ENCODE peak calls at places on chromosome 15, in six cellular contexts. T, G, M, F, I and K are unnamed samples.

GRCh38 chr15:84765675-84766074 is 17.3 kb downstream of the ZNF592 start:
- DNase-seq in T (no peak), G (no peak), M (no peak), F (no peak), I (no peak), K (no peak)

GRCh38 chr15:37019479-37020433 is 80.6 kb downstream of the MEIS2 start:
- DNase-seq in T (no peak), G (no peak), M (no peak), F (no peak), I (no peak), K (peak; percentile 76)

GRCh38 chr15:26891448-26891881 is 24.6 kb downstream of the GABRA5 start:
- DNase-seq in T (peak; percentile 70), G (no peak), M (no peak), F (peak; percentile 53), I (peak; percentile 93), K (peak; percentile 51)

GRCh38 chr15:99181544-99181943 is 67.8 kb downstream of the TTC23 start:
- DNase-seq in T (no peak), G (no peak), M (peak; percentile 45), F (peak; percentile 6), I (peak; percentile 40), K (no peak)

GRCh38 chr15:82043130-82043673 is 2.6 kb downstream of the MEX3B start:
- DNase-seq in T (no peak), G (no peak), M (peak; percentile 15), F (no peak), I (peak; percentile 74), K (no peak)

GRCh38 chr15:101050647-101051290 is 131.6 kb downstream of the LRRK1 start:
- DNase-seq in T (no peak), G (no peak), M (no peak), F (no peak), I (no peak), K (peak; percentile 22)

GRCh38 chr15:27514526-27514925 is 543.5 kb downstream of the GABRG3 start:
- DNase-seq in T (no peak), G (no peak), M (no peak), F (no peak), I (no peak), K (no peak)

GRCh38 chr15:69305204-69305931 is 6.7 kb downstream of the PAQR5 start:
- DNase-seq in T (peak; percentile 99), G (peak; percentile 36), M (no peak), F (peak; percentile 98), I (peak; percentile 20), K (no peak)

GRCh38 chr15:63292771-63293170 is 15.4 kb downstream of the APH1B start:
- DNase-seq in T (no peak), G (peak; percentile 61), M (no peak), F (peak; percentile 45), I (no peak), K (peak; percentile 41)

GRCh38 chr15:39833515-39833981 is 50.9 kb upstream of the FSIP1 start:
- DNase-seq in T (no peak), G (peak; percentile 57), M (no peak), F (peak; percentile 54), I (no peak), K (no peak)

GRCh38 chr15:100842756-100843730 is 36.6 kb upstream of the ALDH1A3 start:
- DNase-seq in T (no peak), G (peak; percentile 56), M (no peak), F (peak; percentile 23), I (no peak), K (no peak)

DNA sequence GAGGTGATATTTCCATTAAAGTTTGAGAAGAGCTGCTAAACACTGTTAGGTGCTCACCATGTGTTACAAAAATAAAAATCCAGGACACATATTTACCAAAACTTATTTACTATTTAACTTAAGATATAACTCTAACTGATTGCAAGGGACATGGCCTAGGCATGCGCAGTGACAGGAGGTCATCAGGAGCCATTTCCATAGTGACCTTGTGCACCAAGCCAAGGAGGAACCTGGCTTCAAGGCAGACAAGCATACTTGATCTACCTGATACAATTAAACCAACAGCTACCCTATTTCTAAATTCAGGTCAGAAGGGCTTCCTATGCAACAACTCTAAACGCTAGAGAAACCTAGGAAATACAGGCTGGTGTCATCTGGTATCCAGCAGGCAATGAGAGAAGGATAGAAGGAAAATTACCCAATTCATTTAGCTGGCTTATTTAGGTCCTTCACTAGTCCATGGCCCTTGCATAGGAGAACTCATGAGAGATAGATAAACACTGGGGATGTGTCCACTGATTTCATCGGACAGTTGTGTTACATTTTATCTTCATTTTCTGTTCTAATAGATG is 134.4 kb downstream of the FOXB1 start:
- DNase-seq in T (no peak), G (no peak), M (no peak), F (no peak), I (no peak), K (no peak)
- TF ChIP-seq CTCF in T (no peak), G (no peak), M (no peak), F (no peak), I (no peak), K (no peak)

GRCh38 chr15:55288006-55288717 is 1.5 kb downstream of the RAB27A start:
- DNase-seq in T (no peak), G (no peak), M (no peak), F (no peak), I (no peak), K (no peak)
- H3K4me3 ChIP-seq in T (no peak overlapping the region), G (no peak overlapping the region), M (peak overlapping the region; percentile 72), F (no peak overlapping the region), I (peak overlapping the region; percentile 89), K (peak overlapping the region; percentile 77)

GRCh38 chr15:74458473-74458872 is 2.5 kb downstream of the UBL7 start:
- DNase-seq in T (no peak), G (no peak), M (no peak), F (no peak), I (no peak), K (no peak)

GRCh38 chr15:74463634-74464033 is 2.7 kb upstream of the UBL7 start:
- DNase-seq in T (no peak), G (no peak), M (no peak), F (no peak), I (no peak), K (no peak)

GRCh38 chr15:74460298-74460697 is 662 bp downstream of the UBL7 start:
- DNase-seq in T (no peak), G (no peak), M (no peak), F (no peak), I (peak; percentile 34), K (peak; percentile 64)

GRCh38 chr15:74461847-74462511 is 1.0 kb upstream of the UBL7 start:
- DNase-seq in T (no peak), G (no peak), M (no peak), F (no peak), I (peak; percentile 61), K (peak; percentile 15)

DNA sequence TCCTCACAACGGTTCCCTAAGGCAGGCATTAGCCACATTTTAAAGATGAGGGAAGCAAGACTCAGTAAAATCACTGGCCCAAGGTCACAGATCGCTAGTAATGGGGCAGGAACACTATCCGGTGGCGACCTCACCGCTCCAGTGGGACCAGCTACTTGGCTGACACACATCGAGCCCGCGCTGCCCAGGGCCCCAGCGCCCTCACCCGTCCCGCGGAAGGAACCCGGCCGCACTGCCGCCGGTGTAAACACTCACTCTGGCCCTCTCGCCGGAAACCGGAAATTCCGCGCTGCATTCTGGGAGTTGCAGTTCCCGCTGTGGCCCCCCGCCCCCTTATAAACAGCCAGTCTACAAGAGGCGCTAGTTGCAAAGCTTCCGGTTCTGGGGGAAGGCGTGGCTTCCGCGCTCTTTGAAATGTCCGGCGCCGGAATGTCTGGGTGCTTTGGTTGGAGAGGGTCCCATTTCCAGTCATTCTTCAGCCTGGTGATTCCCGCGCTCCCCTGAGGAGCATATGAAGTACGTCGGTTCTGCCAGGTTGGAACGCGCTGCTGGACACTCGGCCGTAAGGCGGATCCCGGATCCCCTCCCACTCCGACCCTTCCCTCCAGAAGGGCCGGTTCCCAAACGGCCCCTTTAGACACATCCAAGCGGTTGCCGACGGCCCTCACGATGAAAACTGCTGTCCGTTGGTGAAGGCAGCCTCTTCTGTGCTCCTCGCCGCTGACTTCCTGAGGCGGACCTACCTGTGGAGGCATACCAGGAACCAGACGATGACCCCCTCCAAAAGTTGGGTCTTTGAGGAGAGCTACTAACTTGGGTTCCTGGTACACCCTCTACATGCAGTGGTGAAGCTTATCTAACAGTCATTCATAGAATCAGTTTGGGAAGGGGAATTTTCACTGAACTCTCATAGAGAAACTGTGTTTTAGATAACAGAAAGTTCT is at the start of gene UBL7:
- DNase-seq in T (peak; percentile 93), G (peak; percentile 67), M (peak; percentile 95), F (peak; percentile 95), I (peak; percentile 100), K (peak; percentile 98)
- TF ChIP-seq CTCF in T (no peak), G (peak; percentile 38), M (peak; percentile 5), F (peak; percentile 11), I (no peak), K (no peak)

DNA sequence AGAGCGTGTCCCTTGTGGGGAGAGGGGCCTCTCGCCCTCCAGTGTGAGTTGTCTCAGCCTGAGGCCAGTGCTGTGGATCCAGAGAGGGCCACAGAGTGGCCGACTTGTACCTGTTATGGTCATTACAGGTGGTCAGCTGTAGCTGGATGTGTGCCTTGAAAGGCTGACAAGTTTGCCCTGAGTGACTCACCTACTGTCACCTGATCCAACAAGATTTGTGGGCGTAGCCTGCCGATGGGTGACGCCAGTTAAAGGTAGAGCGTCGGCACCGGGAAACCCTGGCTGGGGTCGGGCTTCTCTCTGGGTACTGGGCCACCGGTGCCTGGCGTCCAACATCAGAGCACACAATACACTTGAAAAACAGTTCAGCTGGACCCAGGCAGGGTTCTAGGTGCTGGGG is 2.8 kb upstream of the ISG20 start:
- DNase-seq in T (peak; percentile 52), G (no peak), M (no peak), F (no peak), I (peak; percentile 68), K (no peak)
- H3K4me3 ChIP-seq in T (no peak overlapping the region), G (no peak overlapping the region), M (no peak overlapping the region), F (no peak overlapping the region), I (no peak overlapping the region), K (peak overlapping the region; percentile 20)